ENCODE peak calls at places on chromosomes 12 and 14, in four cellular contexts. M is stimulated activated CD4-positive, alpha-beta T cell treated with anti-CD3 and anti-CD28 coated beads, Interleukin-12 subunit alpha, Interleukin-12 subunit beta, amount 100 ng/mL, for 48 hours; L is mucosa of gallbladder; O is tibial artery. E is an unnamed sample.

GRCh38 chr12:24599737-24600136 is 349.2 kb downstream of the BCAT1 start:
- DNase-seq in O (no peak), M (no peak), L (no peak), E (no peak)

GRCh38 chr12:69475237-69475984 is 5.2 kb downstream of the FRS2 start:
- DNase-seq in L (no peak), M (no peak), O (no peak), E (no peak)

GRCh38 chr12:79678306-79678705 is 12.5 kb downstream of the PAWR start:
- DNase-seq in L (no peak), M (no peak), O (no peak), E (no peak)

GRCh38 chr12:93198086-93198485 is 179.6 kb upstream of the NUDT4 start:
- DNase-seq in M (no peak), O (no peak), L (peak; percentile 36), E (no peak)

GRCh38 chr14:74582910-74583581 is 29.0 kb downstream of the LTBP2 start:
- DNase-seq in O (peak; percentile 62), L (no peak), M (no peak), E (no peak)

GRCh38 chr12:95102916-95103671 is 29.7 kb upstream of the NR2C1 start:
- DNase-seq in M (peak; percentile 18), L (no peak), O (no peak), E (peak; percentile 83)

GRCh38 chr14:53715390-53715730 is 241.3 kb downstream of the BMP4 start:
- DNase-seq in M (no peak), L (peak; percentile 26), O (peak; percentile 21), E (no peak)

GRCh38 chr14:84343637-84344036 is 1186.3 kb upstream of the FLRT2 start:
- DNase-seq in L (no peak), M (no peak), O (no peak), E (no peak)

E was measured in SIG-M5.